ENCODE peak calls at places on chromosomes 4 and X, in eight cellular contexts. Y, T, U, W, N, G, S and Q are unnamed samples.

GRCh38 chr4:186723207-186724047 is at the start of gene FAT1:
- DNase-seq in Y (peak; percentile 71), T (no peak), U (peak; percentile 73), W (no peak), N (peak; percentile 72), G (peak; percentile 71), S (peak; percentile 86), Q (peak; percentile 68)

GRCh38 chr4:171601091-171601490 is 212.1 kb upstream of the GALNTL6 start:
- DNase-seq in Y (no peak), T (no peak), U (no peak), W (no peak), N (no peak), G (no peak), S (no peak), Q (no peak)

GRCh38 chr4:114717432-114717831 is 118.8 kb downstream of the UGT8 start:
- DNase-seq in Y (no peak), T (no peak), U (no peak), W (no peak), N (no peak), G (no peak), S (no peak), Q (no peak)

GRCh38 chr4:109359040-109359646 is 56.7 kb upstream of the COL25A1 start:
- DNase-seq in Y (no peak), T (no peak), U (no peak), W (no peak), N (no peak), G (no peak), S (no peak), Q (no peak)

GRCh38 chrX:63747331-63747730 is 37.7 kb downstream of the ARHGEF9 start:
- DNase-seq in Y (peak; percentile 67), T (no peak), U (no peak), W (no peak), N (peak; percentile 78), G (peak; percentile 68), S (no peak), Q (no peak)

GRCh38 chr4:89737888-89738287 is 99.1 kb downstream of the SNCA start:
- DNase-seq in Y (no peak), T (no peak), U (no peak), W (no peak), N (peak; percentile 32), G (no peak), S (no peak), Q (no peak)

GRCh38 chr4:83456184-83456501 is 285 bp downstream of the MRPS18C start:
- DNase-seq in Y (no peak), T (no peak), U (no peak), W (no peak), N (no peak), G (no peak), S (no peak), Q (no peak)

GRCh38 chr4:77797239-77797638 is 21.9 kb downstream of the CNOT6L start:
- DNase-seq in Y (no peak), T (no peak), U (no peak), W (no peak), N (peak; percentile 35), G (no peak), S (no peak), Q (no peak)

GRCh38 chr4:107255596-107255995 is 219.5 kb upstream of the DKK2 start:
- DNase-seq in Y (no peak), T (no peak), U (no peak), W (no peak), N (no peak), G (no peak), S (no peak), Q (no peak)

GRCh38 chr4:173076903-173077629 is 91.5 kb upstream of the GALNT7 start:
- DNase-seq in Y (no peak), T (no peak), U (no peak), W (no peak), N (peak; percentile 65), G (peak; percentile 12), S (no peak), Q (no peak)

DNA sequence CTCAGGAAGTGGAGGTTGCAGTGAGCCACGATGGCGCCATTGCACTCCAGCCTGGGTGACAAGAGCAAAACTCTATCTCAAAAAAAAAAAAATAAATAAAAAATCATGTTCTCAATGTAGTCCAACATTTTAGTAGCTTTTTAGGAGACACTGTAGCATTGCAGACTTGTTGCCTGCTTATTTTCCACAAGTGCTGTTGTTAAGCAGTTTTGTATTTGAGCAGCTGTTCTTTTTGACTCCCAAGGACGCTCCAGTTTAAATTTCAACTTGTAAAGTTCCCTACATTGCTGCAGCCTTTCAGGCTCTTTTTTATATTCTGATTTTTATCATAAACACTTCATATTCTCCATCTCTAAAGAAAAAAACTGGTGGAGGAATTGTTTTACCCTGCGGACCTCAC is 83.1 kb downstream of the PPEF2 start:
- DNase-seq in Y (no peak), T (no peak), U (no peak), W (no peak), N (no peak), G (no peak), S (no peak), Q (no peak)
- TF ChIP-seq CTCF in Y (no peak), T (no peak), U (no peak), W (no peak), N (no peak), G (no peak), S (no peak), Q (no peak)

GRCh38 chrX:31353095-31353494 is 281.3 kb upstream of the FTHL17 start:
- DNase-seq in Y (no peak), T (no peak), U (no peak), W (no peak), N (peak; percentile 42), G (peak; percentile 62), S (no peak), Q (peak; percentile 27)
- TF ChIP-seq CTCF in Y (no peak), T (no peak), U (no peak), W (no peak), N (no peak), G (no peak), S (no peak), Q (no peak)

DNA sequence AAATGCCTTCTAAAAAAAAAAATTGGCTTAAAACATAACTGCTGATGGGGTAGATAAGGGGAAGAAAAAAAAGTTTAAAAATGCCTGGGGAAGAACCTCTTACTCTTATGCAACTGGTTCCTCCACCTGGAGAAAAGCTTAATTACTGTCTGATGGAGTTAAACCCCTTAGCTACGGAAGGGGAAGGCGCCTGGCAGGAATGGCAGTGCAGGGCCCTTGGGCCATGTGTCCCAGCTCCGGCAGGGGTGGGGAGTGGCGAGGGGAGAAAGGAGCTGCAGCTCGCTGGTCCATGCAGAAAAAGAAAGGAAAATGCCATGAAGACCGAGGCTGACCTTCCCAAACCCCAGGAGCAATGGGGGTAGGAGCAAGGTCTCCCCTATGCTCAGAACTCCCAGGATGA is 204.6 kb upstream of the CT83 start:
- DNase-seq in Y (no peak), T (no peak), U (no peak), W (no peak), N (no peak), G (no peak), S (peak; percentile 24), Q (no peak)
- TF ChIP-seq CTCF in Y (no peak), T (no peak), U (no peak), W (no peak), N (no peak), G (no peak), S (no peak), Q (no peak)

DNA sequence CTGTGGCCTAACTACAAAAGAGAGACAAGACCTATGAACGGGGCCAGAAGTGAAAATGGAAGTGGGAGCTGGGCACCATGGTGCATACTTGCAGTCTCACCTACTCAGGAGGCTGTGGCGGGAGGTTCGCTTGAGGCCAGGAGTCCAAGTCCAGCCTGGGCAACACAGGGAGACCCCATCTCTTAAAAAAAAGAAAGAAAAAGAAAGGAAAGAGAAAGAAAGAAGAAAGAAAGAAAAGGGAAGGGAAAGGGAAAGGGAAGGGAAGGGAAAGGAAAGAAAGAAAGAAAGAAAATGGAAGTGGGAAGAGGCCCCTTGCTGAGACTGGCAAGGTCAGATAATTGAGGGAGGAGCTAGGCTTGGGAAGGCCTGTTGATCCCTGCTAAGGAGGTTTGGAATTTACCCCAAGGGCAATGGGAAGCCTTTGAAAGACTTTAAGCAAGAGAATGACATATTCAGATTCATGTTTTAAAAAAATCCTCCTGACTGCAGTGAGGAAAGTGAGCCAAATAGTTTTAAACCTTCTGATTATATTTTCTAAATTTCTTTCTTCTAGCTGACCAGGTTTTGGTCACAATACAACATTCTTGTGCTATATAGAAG is 17.7 kb upstream of the HERC5 start:
- DNase-seq in Y (no peak), T (no peak), U (no peak), W (no peak), N (no peak), G (no peak), S (no peak), Q (no peak)
- TF ChIP-seq CTCF in Y (no peak), T (no peak), U (no peak), W (no peak), N (no peak), G (no peak), S (no peak), Q (no peak)

GRCh38 chr4:148444296-148445070 is 2.3 kb upstream of the NR3C2 start:
- DNase-seq in Y (peak; percentile 70), T (peak; percentile 20), U (peak; percentile 38), W (peak; percentile 38), N (no peak), G (no peak), S (peak; percentile 82), Q (peak; percentile 38)
- TF ChIP-seq CTCF in Y (no peak), T (no peak), U (no peak), W (no peak), N (no peak), G (peak; percentile 3), S (no peak), Q (no peak)